ENCODE peak calls at places on chromosomes 12 and 14, in four cellular contexts. J is HEK293T, G is HepG2, L is GM12878. K is an unnamed sample.

GRCh38 chr14:31297701-31298344 is 90.2 kb upstream of the HECTD1 start:
- DNase-seq in J (no peak), G (no peak), L (no peak), K (no peak)

GRCh38 chr12:22657538-22657937 is 32.6 kb downstream of the ETNK1 start:
- DNase-seq in J (no peak), G (no peak), L (no peak), K (no peak)

GRCh38 chr12:3583656-3584334 is 92.8 kb downstream of the PRMT8 start:
- DNase-seq in J (no peak), G (no peak), L (no peak), K (no peak)

GRCh38 chr14:79825046-79825521 is 386.2 kb downstream of the DIO2 start:
- DNase-seq in J (no peak), G (no peak), L (no peak), K (no peak)

GRCh38 chr12:92257261-92257660 is 111.6 kb upstream of the BTG1 start:
- DNase-seq in J (no peak), G (no peak), L (no peak), K (no peak)

GRCh38 chr12:27474344-27474743 is 27.8 kb downstream of the SMCO2 start:
- DNase-seq in J (no peak), G (no peak), L (no peak), K (no peak)

GRCh38 chr12:92396647-92397258 is 251.1 kb upstream of the BTG1 start:
- DNase-seq in J (no peak), G (no peak), L (no peak), K (peak)

GRCh38 chr12:84842406-84843013 is 70.1 kb downstream of the SLC6A15 start:
- DNase-seq in J (peak), G (peak), L (no peak), K (peak)

GRCh38 chr12:57096099-57096572 is 7.2 kb downstream of the NAB2 start:
- DNase-seq in J (no peak), G (no peak), L (no peak), K (peak)

GRCh38 chr12:92928431-92928961 is 599 bp downstream of the EEA1 start:
- DNase-seq in J (peak), G (no peak), L (no peak), K (peak)

GRCh38 chr12:85947286-85947685 is 73.2 kb downstream of the NTS start:
- DNase-seq in J (no peak), G (no peak), L (no peak), K (no peak)

GRCh38 chr12:2336409-2336829 is 283.6 kb downstream of the CACNA1C start:
- DNase-seq in J (no peak), G (no peak), L (peak), K (peak)

GRCh38 chr12:12722351-12723146 is 5.4 kb downstream of the CDKN1B start:
- DNase-seq in J (no peak), G (no peak), L (no peak), K (no peak)

GRCh38 chr12:2876431-2877046 is 435 bp downstream of the FOXM1 start:
- DNase-seq in J (peak), G (no peak), L (no peak), K (peak)

GRCh38 chr12:23887055-23887835 is 62.2 kb downstream of the SOX5 start:
- DNase-seq in J (no peak), G (no peak), L (no peak), K (peak)

GRCh38 chr14:26982071-26982470 is 384.2 kb upstream of the NOVA1 start:
- DNase-seq in J (no peak), G (no peak), L (no peak), K (no peak)

GRCh38 chr12:96399081-96399918 is 939 bp downstream of the CDK17 start:
- DNase-seq in J (peak), G (peak), L (peak), K (peak)

GRCh38 chr12:106181416-106182114 is 42.8 kb upstream of the NUAK1 start:
- DNase-seq in J (no peak), G (no peak), L (no peak), K (no peak)

GRCh38 chr14:74579447-74580274 is 32.4 kb downstream of the LTBP2 start:
- DNase-seq in J (no peak), G (peak), L (no peak), K (peak)

GRCh38 chr14:69789118-69789640 is 7.9 kb downstream of the SLC10A1 start:
- DNase-seq in J (no peak), G (no peak), L (no peak), K (no peak)

GRCh38 chr12:20473133-20473532 is 104.8 kb downstream of the PDE3A start:
- DNase-seq in J (no peak), G (no peak), L (no peak), K (no peak)

GRCh38 chr12:75560167-75560566 is 48.8 kb upstream of the KRR1 start:
- DNase-seq in J (no peak), G (peak), L (no peak), K (no peak)

GRCh38 chr12:39619316-39619659 is 315 bp downstream of the ABCD2 start:
- DNase-seq in J (peak), G (no peak), L (no peak), K (no peak)

GRCh38 chr12:58143498-58143897 is 202.1 kb downstream of the ATP23 start:
- DNase-seq in J (no peak), G (no peak), L (no peak), K (no peak)

GRCh38 chr12:19190292-19191031 is 60.9 kb downstream of the PLEKHA5 start:
- DNase-seq in J (no peak), G (no peak), L (no peak), K (no peak)

GRCh38 chr12:31736472-31736871 is 7.7 kb upstream of the AMN1 start:
- DNase-seq in J (no peak), G (no peak), L (no peak), K (no peak)

GRCh38 chr14:100554082-100554677 is 33.0 kb downstream of the BEGAIN start:
- DNase-seq in J (no peak), G (no peak), L (no peak), K (peak)

GRCh38 chr12:95784886-95785285 is 5.7 kb downstream of the NTN4 start:
- DNase-seq in J (no peak), G (no peak), L (no peak), K (no peak)

GRCh38 chr14:104130974-104131651 is 7.3 kb upstream of the KIF26A start:
- DNase-seq in J (peak), G (peak), L (no peak), K (no peak)

GRCh38 chr14:92914087-92914656 is 8.8 kb upstream of the CHGA start:
- DNase-seq in J (no peak), G (peak), L (no peak), K (peak)

GRCh38 chr12:122031342-122032216 is 9.9 kb downstream of the BCL7A start:
- DNase-seq in J (peak), G (no peak), L (no peak), K (peak)

GRCh38 chr14:65095633-65096205 is 6.6 kb downstream of the MAX start:
- DNase-seq in J (no peak), G (no peak), L (no peak), K (no peak)

GRCh38 chr14:61140872-61141271 is 140.3 kb downstream of the TMEM30B start:
- DNase-seq in J (no peak), G (no peak), L (no peak), K (no peak)

GRCh38 chr12:65208125-65208524 is 38.7 kb downstream of the LEMD3 start:
- DNase-seq in J (no peak), G (no peak), L (no peak), K (no peak)

GRCh38 chr14:65981192-65981843 is 504.9 kb upstream of the CCDC196 start:
- DNase-seq in J (no peak), G (no peak), L (no peak), K (no peak)

GRCh38 chr14:88379706-88380343 is 5.6 kb upstream of the SPATA7 start:
- DNase-seq in J (no peak), G (no peak), L (no peak), K (no peak)

GRCh38 chr14:67619446-67620216 is at the start of gene ARG2:
- DNase-seq in J (peak), G (peak), L (peak), K (peak)

GRCh38 chr14:67620217-67620789 is 583 bp downstream of the ARG2 start:
- DNase-seq in J (peak), G (no peak), L (no peak), K (no peak)

GRCh38 chr14:67627519-67627918 is 7.8 kb downstream of the ARG2 start:
- DNase-seq in J (no peak), G (no peak), L (no peak), K (no peak)

GRCh38 chr14:67622675-67623074 is 3.0 kb downstream of the ARG2 start:
- DNase-seq in J (peak), G (peak), L (no peak), K (peak)

DNA sequence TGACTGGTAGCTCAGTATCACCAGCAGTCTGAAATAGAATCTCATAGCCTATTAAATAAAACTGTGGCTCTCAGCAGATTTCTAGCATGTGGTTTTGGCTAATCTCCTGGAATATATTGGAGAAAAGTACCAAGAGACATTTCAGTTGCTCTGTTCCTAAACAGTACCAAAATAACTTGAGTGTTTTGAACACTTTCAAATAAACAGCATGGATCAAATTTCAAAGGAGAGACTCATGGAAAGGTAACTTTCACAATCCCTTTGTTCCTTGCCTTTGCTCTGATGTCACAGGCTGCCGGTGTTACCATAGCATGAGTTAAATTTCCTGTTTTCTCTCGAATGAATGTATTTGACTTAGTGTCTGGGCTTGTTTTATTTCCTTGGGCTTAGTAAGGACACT is 3.4 kb downstream of the ARG2 start:
- DNase-seq in J (no peak), G (peak), L (no peak), K (no peak)
- TF ChIP-seq TARDBP in J (no peak), G (no peak), L (no peak), K (no peak)

GRCh38 chr12:55698965-55699364 is 8.7 kb downstream of the ITGA7 start:
- DNase-seq in J (no peak), G (no peak), L (no peak), K (no peak)
- TF ChIP-seq TARDBP in J (no peak), G (no peak), L (no peak), K (no peak)

GRCh38 chr12:9032202-9032964 is 43.0 kb downstream of the KLRG1 start:
- DNase-seq in J (no peak), G (no peak), L (no peak), K (no peak)

GRCh38 chr12:9030776-9031175 is 41.4 kb downstream of the KLRG1 start:
- DNase-seq in J (no peak), G (no peak), L (no peak), K (no peak)

GRCh38 chr12:9033244-9033887 is 44.0 kb downstream of the KLRG1 start:
- DNase-seq in J (no peak), G (peak), L (no peak), K (no peak)

GRCh38 chr12:9036227-9036626 is 46.9 kb downstream of the KLRG1 start:
- DNase-seq in J (no peak), G (no peak), L (no peak), K (no peak)

GRCh38 chr12:9034095-9034494 is 44.7 kb downstream of the KLRG1 start:
- DNase-seq in J (no peak), G (no peak), L (no peak), K (no peak)
- TF ChIP-seq TARDBP in J (no peak), G (no peak), L (no peak), K (no peak)

DNA sequence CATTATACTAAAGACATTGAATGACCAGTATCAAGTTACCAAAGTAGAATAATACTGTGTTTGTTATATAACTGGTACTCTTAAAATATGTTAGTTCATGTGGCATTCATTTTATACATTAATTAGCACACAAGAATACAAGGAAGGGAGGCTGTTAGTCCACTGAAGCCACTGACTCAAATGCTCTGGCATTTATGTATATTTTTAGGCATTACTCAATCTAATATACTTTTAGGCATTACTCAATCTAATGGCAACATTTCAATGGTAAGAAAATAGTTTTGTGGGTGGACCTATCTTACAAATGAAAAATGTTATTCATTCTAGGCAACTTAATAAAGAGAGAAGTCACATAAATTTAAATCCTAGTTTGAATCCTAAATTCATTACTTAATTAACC is 874.4 kb upstream of the USP15 start:
- DNase-seq in J (no peak), G (no peak), L (no peak), K (no peak)
- TF ChIP-seq TARDBP in J (no peak), G (no peak), L (no peak), K (no peak)

GRCh38 chr14:54778618-54779017 is 124.0 kb downstream of the GCH1 start:
- DNase-seq in J (no peak), G (no peak), L (no peak), K (no peak)
- TF ChIP-seq TARDBP in J (no peak), G (no peak), L (no peak), K (no peak)

GRCh38 chr12:6425588-6426531 is 18.9 kb upstream of the CD27 start:
- DNase-seq in J (no peak), G (peak), L (no peak), K (peak)
- TF ChIP-seq TARDBP in J (no peak), G (no peak), L (no peak), K (no peak)

GRCh38 chr12:4908694-4909396 is 860 bp upstream of the KCNA1 start:
- DNase-seq in J (peak), G (no peak), L (no peak), K (no peak)
- TF ChIP-seq TARDBP in J (no peak), G (no peak), L (no peak), K (no peak)

DNA sequence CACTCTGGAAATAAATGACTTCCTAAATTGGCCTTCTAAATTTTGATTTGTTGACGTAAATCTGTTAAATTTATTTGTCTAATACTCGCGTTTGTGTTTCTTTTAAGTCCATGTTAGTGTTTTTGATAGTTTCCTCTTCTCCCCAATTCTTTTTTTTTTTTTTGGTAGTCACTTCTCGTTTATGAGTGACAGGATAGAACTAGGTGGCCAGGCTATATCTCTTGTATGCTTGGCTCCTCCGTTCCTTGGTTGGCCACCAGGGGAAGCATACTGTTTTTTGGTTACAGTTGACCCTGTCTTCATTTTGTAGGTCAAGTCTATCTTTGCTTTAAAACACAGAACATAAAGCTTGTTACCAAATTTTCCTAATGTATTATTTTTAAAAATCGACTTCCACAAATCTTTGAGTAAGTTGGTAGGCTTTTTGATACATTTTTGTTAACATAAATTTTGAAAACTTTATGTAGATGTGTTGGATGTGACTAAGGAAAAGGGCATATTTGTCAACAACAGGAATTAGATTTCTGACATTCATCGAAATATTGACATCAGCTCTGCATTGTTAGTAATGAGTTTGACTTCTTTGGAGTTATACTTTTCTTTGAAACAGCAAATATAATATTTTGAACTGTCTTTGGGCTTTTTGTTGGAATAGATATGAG is 2.2 kb downstream of the RCOR1 start:
- DNase-seq in J (peak), G (peak), L (peak), K (peak)
- TF ChIP-seq TARDBP in J (no peak), G (no peak), L (no peak), K (no peak)

GRCh38 chr12:48336066-48336465 is 14.7 kb downstream of the ZNF641 start:
- DNase-seq in J (no peak), G (no peak), L (no peak), K (no peak)
- TF ChIP-seq TARDBP in J (no peak), G (no peak), L (no peak), K (no peak)

K was measured in K562.